ENCODE peak calls at places on chromosome 19, in four cellular contexts. O is KBM-7, X is head of caudate nucleus, D is HT-29. R is an unnamed sample.

GRCh38 chr19:17847538-17848366 is at the start of gene JAK3:
- DNase-seq in D (no peak), O (peak), X (peak), R (peak)

GRCh38 chr19:17946965-17947784 is 14.4 kb downstream of the CCDC124 start:
- DNase-seq in D (peak), O (no peak), X (peak), R (peak)

GRCh38 chr19:8335343-8336071 is 7.6 kb downstream of the KANK3 start:
- DNase-seq in O (no peak), X (no peak), D (no peak), R (no peak)

GRCh38 chr19:47022541-47023447 is 3.2 kb downstream of the NPAS1 start:
- DNase-seq in O (no peak), X (no peak), D (no peak), R (no peak)

GRCh38 chr19:40754611-40755247 is 3.7 kb downstream of the SNRPA start:
- DNase-seq in O (no peak), X (peak), D (peak), R (no peak)

GRCh38 chr19:13382633-13382938 is 123.7 kb downstream of the CACNA1A start:
- DNase-seq in O (no peak), D (no peak), X (no peak), R (no peak)

GRCh38 chr19:18521692-18522123 is at the start of gene ELL:
- DNase-seq in O (no peak), D (no peak), X (no peak), R (no peak)

GRCh38 chr19:50427997-50428425 is 4.7 kb upstream of the MYBPC2 start:
- DNase-seq in D (no peak), O (no peak), X (peak), R (peak)

GRCh38 chr19:58559275-58560006 is 1.0 kb upstream of the UBE2M start:
- DNase-seq in X (peak), D (peak), O (peak), R (peak)

GRCh38 chr19:42206871-42207755 is 10.4 kb downstream of the DEDD2 start:
- DNase-seq in D (peak), X (no peak), O (no peak), R (peak)

GRCh38 chr19:17110599-17110966 is 35.0 kb downstream of the MYO9B start:
- DNase-seq in O (no peak), D (no peak), X (no peak), R (no peak)

GRCh38 chr19:3725121-3725520 is 16.9 kb downstream of the TJP3 start:
- DNase-seq in D (no peak), X (no peak), O (no peak), R (no peak)

GRCh38 chr19:52270266-52270885 is 989 bp downstream of the ZNF766 start:
- DNase-seq in D (peak), O (peak), X (peak), R (no peak)

GRCh38 chr19:44689290-44690130 is 9.4 kb upstream of the CEACAM16 start:
- DNase-seq in X (peak), D (peak), O (peak), R (peak)

GRCh38 chr19:13732337-13732736 is 32.0 kb upstream of the MRI1 start:
- DNase-seq in O (no peak), D (no peak), X (no peak), R (no peak)

GRCh38 chr19:39679056-39679790 is 23.5 kb downstream of the LGALS16 start:
- DNase-seq in O (no peak), D (no peak), X (no peak), R (no peak)

GRCh38 chr19:51168571-51169282 is 26.6 kb downstream of the SIGLEC7 start:
- DNase-seq in D (no peak), O (no peak), X (no peak), R (no peak)

GRCh38 chr19:371501-372160 is 27.0 kb upstream of the MIER2 start:
- DNase-seq in O (peak), D (no peak), X (no peak), R (peak)

GRCh38 chr19:42369433-42370067 is 20.5 kb downstream of the CNFN start:
- DNase-seq in D (no peak), O (no peak), X (no peak), R (no peak)

GRCh38 chr19:37594982-37595382 is 306 bp downstream of the ZNF540 start:
- DNase-seq in D (no peak), O (no peak), X (peak), R (peak)

GRCh38 chr19:50759886-50760285 is 10.4 kb upstream of the GPR32 start:
- DNase-seq in D (peak), O (peak), X (no peak), R (no peak)

GRCh38 chr19:21023901-21024300 is 3.4 kb downstream of the ZNF430 start:
- DNase-seq in D (no peak), O (no peak), X (no peak), R (no peak)

GRCh38 chr19:17304386-17305047 is 1.2 kb upstream of the MRPL34 start:
- DNase-seq in O (no peak), X (no peak), D (no peak), R (no peak)

GRCh38 chr19:2213799-2214198 is 22.3 kb downstream of the PLEKHJ1 start:
- DNase-seq in D (no peak), O (no peak), X (peak), R (no peak)

GRCh38 chr19:39582442-39582841 is 19.9 kb upstream of the LGALS13 start:
- DNase-seq in D (no peak), O (no peak), X (no peak), R (no peak)

GRCh38 chr19:11984986-11985385 is 20.1 kb downstream of the ZNF763 start:
- DNase-seq in O (no peak), D (no peak), X (no peak), R (no peak)

GRCh38 chr19:49614096-49614857 is 23.3 kb downstream of the PRR12 start:
- DNase-seq in O (no peak), D (peak), X (no peak), R (no peak)

GRCh38 chr19:32318884-32319520 is 26.4 kb upstream of the ZNF507 start:
- DNase-seq in X (peak), O (peak), D (peak), R (no peak)

GRCh38 chr19:42345191-42345812 is 19.9 kb downstream of the MEGF8 start:
- DNase-seq in O (no peak), D (no peak), X (no peak), R (no peak)

GRCh38 chr19:11101057-11101456 is 11.8 kb downstream of the LDLR start:
- DNase-seq in O (no peak), D (no peak), X (no peak), R (no peak)

GRCh38 chr19:33434886-33435705 is 61.6 kb downstream of the CEBPG start:
- DNase-seq in O (no peak), D (peak), X (no peak), R (peak)

GRCh38 chr19:46764817-46765291 is 18.6 kb upstream of the STRN4 start:
- DNase-seq in X (no peak), D (peak), O (peak), R (no peak)

GRCh38 chr19:16301999-16302694 is 22.5 kb upstream of the KLF2 start:
- DNase-seq in D (peak), O (no peak), X (no peak), R (no peak)

GRCh38 chr19:7673995-7674667 is 2.8 kb upstream of the MCEMP1 start:
- DNase-seq in O (peak), X (peak), D (peak), R (no peak)

GRCh38 chr19:49534632-49535385 is 7.0 kb downstream of the RCN3 start:
- DNase-seq in O (peak), X (no peak), D (no peak), R (no peak)

GRCh38 chr19:16062789-16063188 is 13.5 kb upstream of the TPM4 start:
- DNase-seq in D (peak), O (peak), X (peak), R (no peak)

GRCh38 chr19:6668696-6669095 is 1.3 kb downstream of the TNFSF14 start:
- DNase-seq in O (peak), X (no peak), D (no peak), R (no peak)

GRCh38 chr19:2374808-2375207 is 14.7 kb downstream of the TMPRSS9 start:
- DNase-seq in D (no peak), O (no peak), X (no peak), R (no peak)

R was measured in kidney.